ENCODE peak calls at places on chromosomes 3 and 15, in nine cellular contexts. R, S, F, E, T, C, X, U and O are unnamed samples.

GRCh38 chr15:40693904-40694705 is 869 bp upstream of the RAD51 start:
- DNase-seq in F (peak; percentile 29), E (no peak), U (no peak), C (no peak), T (no peak), X (peak; percentile 76), R (no peak), S (no peak), O (peak; percentile 69)

GRCh38 chr3:62938583-62938982 is 63.4 kb upstream of the CADPS start:
- DNase-seq in U (no peak), E (no peak), F (no peak), C (no peak), R (no peak), T (no peak), X (no peak), S (no peak), O (no peak)

GRCh38 chr3:123660900-123661299 is 76.0 kb upstream of the HACD2 start:
- DNase-seq in U (peak; percentile 59), F (no peak), E (no peak), R (no peak), X (no peak), T (no peak), S (peak; percentile 97), C (peak; percentile 85), O (no peak)

GRCh38 chr3:127005864-127006500 is 23.1 kb downstream of the PLXNA1 start:
- DNase-seq in C (no peak), U (no peak), E (no peak), S (no peak), X (no peak), R (no peak), T (no peak), F (no peak), O (no peak)

GRCh38 chr3:174644287-174644686 is 214.8 kb upstream of the NAALADL2 start:
- DNase-seq in S (no peak), F (no peak), U (no peak), E (no peak), C (no peak), R (no peak), X (no peak), T (no peak), O (no peak)

GRCh38 chr15:48370460-48370859 is 39.2 kb downstream of the DUT start:
- DNase-seq in R (no peak), S (no peak), T (peak; percentile 58), E (no peak), U (no peak), X (no peak), C (no peak), F (no peak), O (no peak)

GRCh38 chr3:18019178-18019530 is 276.7 kb upstream of the TBC1D5 start:
- DNase-seq in E (no peak), F (no peak), T (no peak), R (no peak), U (no peak), S (no peak), C (no peak), X (no peak), O (no peak)

GRCh38 chr3:28799084-28799483 is 450.5 kb upstream of the AZI2 start:
- DNase-seq in E (no peak), C (no peak), X (peak; percentile 16), S (no peak), F (no peak), U (no peak), R (no peak), T (no peak), O (no peak)

GRCh38 chr3:150248116-150248864 is 159.8 kb upstream of the TSC22D2 start:
- DNase-seq in F (peak; percentile 17), S (peak; percentile 36), T (no peak), E (no peak), X (peak; percentile 33), U (no peak), R (no peak), C (no peak), O (no peak)

GRCh38 chr3:45509038-45509767 is 85.3 kb upstream of the LIMD1 start:
- DNase-seq in C (no peak), F (no peak), T (no peak), R (no peak), E (no peak), S (no peak), U (no peak), X (no peak), O (no peak)

GRCh38 chr3:45508659-45509037 is 85.9 kb upstream of the LIMD1 start:
- DNase-seq in T (no peak), C (no peak), U (no peak), X (no peak), S (no peak), E (no peak), F (no peak), R (no peak), O (no peak)

GRCh38 chr3:45506751-45507391 is 87.7 kb upstream of the LIMD1 start:
- DNase-seq in R (no peak), E (no peak), C (no peak), X (no peak), F (no peak), T (no peak), U (no peak), S (no peak), O (no peak)

GRCh38 chr3:45506084-45506483 is 88.5 kb upstream of the LIMD1 start:
- DNase-seq in X (no peak), S (no peak), E (no peak), T (no peak), F (no peak), U (no peak), C (no peak), R (no peak), O (no peak)

GRCh38 chr3:45507820-45508317 is 86.7 kb upstream of the LIMD1 start:
- DNase-seq in X (no peak), C (no peak), U (no peak), R (no peak), T (no peak), F (no peak), S (no peak), E (peak; percentile 69), O (no peak)
- TF ChIP-seq CTCF in X (no peak), C (no peak), U (no peak), R (no peak), T (no peak), F (no peak), S (no peak), E (peak; percentile 55), O (peak; percentile 23)

DNA sequence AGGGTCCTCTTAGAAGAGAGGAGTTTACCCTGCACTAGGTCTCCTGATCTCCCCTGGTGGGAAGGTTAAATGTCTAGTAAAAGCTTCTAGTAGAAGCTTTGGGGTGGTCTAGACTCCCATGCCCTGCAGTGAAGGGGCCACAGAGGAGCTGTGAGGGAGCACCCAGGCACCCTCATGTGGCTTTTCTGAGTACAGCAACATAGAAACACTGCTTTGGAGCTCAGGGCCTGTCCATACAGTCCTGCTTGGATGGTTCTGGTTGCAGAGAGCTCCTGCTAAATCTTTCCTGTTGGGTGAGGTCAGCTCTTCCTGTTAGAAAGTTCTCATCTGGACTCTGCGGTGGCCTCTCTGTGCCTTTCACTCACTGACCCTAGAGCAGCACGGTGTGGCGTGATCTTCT is 47.8 kb downstream of the GPD1L start:
- DNase-seq in F (no peak), R (no peak), E (peak; percentile 28), C (no peak), T (no peak), X (no peak), U (no peak), S (no peak), O (no peak)
- TF ChIP-seq CTCF in F (no peak), R (no peak), E (no peak), C (no peak), T (peak; percentile 40), X (no peak), U (no peak), S (no peak), O (no peak)

GRCh38 chr3:72892870-72893269 is 5.0 kb downstream of the GXYLT2 start:
- DNase-seq in F (no peak), X (peak; percentile 35), T (no peak), S (no peak), U (no peak), E (peak; percentile 19), C (no peak), R (no peak), O (no peak)
- TF ChIP-seq CTCF in F (peak; percentile 31), X (peak; percentile 33), T (no peak), S (no peak), U (no peak), E (peak; percentile 58), C (no peak), R (no peak), O (peak; percentile 8)

DNA sequence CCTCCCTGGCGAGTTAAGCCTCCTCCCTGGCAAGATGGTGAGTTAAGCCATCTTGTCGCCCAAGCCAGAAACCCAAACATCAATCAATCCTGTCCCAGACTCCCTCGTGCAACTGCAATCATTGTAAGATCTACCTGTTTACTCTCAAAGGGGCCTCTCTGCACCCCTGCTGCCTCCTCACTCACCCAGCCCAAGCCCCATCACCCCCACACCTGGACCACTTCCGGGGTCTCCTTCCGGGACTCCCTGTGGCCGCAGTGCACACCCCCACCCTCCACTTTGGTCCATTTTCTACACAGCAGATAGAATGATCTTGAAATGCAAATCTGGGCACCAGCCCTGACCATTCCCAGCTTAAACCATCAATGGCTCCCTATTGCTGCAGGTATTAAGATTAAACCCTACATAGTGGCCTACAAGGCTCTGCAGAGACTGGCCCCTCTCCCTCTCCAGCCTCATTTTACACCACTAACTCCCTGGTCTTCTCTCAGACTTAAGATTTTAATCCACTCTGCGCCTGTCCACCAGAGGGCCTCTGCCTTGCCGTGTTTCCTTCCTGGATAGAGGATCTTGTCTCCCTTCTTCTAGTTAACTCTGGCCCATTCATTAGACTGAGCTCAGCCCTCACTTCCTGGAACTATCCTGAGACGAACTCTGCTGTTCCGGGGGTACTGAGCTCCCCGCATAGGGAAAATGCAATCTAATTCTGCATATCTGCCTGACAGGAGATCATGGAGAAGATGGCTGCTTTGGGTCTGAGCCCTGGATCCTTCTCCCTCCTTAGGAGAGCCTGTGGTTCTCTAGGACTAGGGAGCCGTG is 41.9 kb upstream of the SLC6A1 start:
- DNase-seq in T (no peak), C (no peak), X (peak; percentile 9), F (no peak), U (no peak), R (no peak), E (peak; percentile 37), S (peak; percentile 38), O (no peak)
- TF ChIP-seq CTCF in T (peak; percentile 69), C (no peak), X (peak; percentile 36), F (no peak), U (peak; percentile 27), R (no peak), E (peak; percentile 46), S (peak; percentile 39), O (peak; percentile 24)